ENCODE peak calls at places on chromosomes 12 and 14, in eight cellular contexts. X, K, J, A, I, B, G and P are unnamed samples.

GRCh38 chr12:5377997-5378596 is 53.8 kb upstream of the NTF3 start:
- DNase-seq in X (no peak), K (no peak), J (no peak), A (no peak), I (no peak), B (no peak), G (no peak), P (no peak)

GRCh38 chr14:97380539-97380941 is 583.4 kb downstream of the VRK1 start:
- DNase-seq in X (no peak), K (peak), J (no peak), A (no peak), I (no peak), B (no peak), G (no peak), P (no peak)

GRCh38 chr12:124792177-124792576 is 71.5 kb downstream of the SCARB1 start:
- DNase-seq in X (no peak), K (no peak), J (no peak), A (no peak), I (no peak), B (no peak), G (no peak), P (no peak)

GRCh38 chr14:101511620-101512395 is 49.5 kb upstream of the DIO3 start:
- DNase-seq in X (no peak), K (no peak), J (no peak), A (no peak), I (no peak), B (no peak), G (no peak), P (no peak)

GRCh38 chr12:26298785-26299621 is 103.6 kb downstream of the SSPN start:
- DNase-seq in X (peak), K (no peak), J (peak), A (peak), I (no peak), B (no peak), G (peak), P (no peak)

GRCh38 chr12:110079477-110080400 is 31.4 kb upstream of the C12orf76 start:
- DNase-seq in X (peak), K (no peak), J (peak), A (peak), I (peak), B (no peak), G (peak), P (no peak)

GRCh38 chr14:105475916-105476845 is 1.6 kb downstream of the CRIP2 start:
- DNase-seq in X (peak), K (no peak), J (no peak), A (no peak), I (peak), B (no peak), G (peak), P (no peak)

GRCh38 chr12:108638141-108638823 is 4.6 kb upstream of the SELPLG start:
- DNase-seq in X (peak), K (no peak), J (no peak), A (no peak), I (no peak), B (no peak), G (peak), P (no peak)

GRCh38 chr14:103230021-103230420 is 104.0 kb upstream of the EIF5 start:
- DNase-seq in X (no peak), K (no peak), J (no peak), A (peak), I (no peak), B (no peak), G (no peak), P (no peak)

GRCh38 chr14:68553326-68553725 is 239.5 kb downstream of the ZFP36L1 start:
- DNase-seq in X (no peak), K (no peak), J (no peak), A (no peak), I (no peak), B (peak), G (no peak), P (no peak)

GRCh38 chr12:54967461-54967860 is 17.1 kb downstream of the TESPA1 start:
- DNase-seq in X (peak), K (no peak), J (no peak), A (no peak), I (no peak), B (no peak), G (no peak), P (peak)

GRCh38 chr12:91877461-91878230 is 268.0 kb downstream of the BTG1 start:
- DNase-seq in X (no peak), K (no peak), J (no peak), A (no peak), I (no peak), B (no peak), G (no peak), P (no peak)

GRCh38 chr14:24238123-24238522 is 4.3 kb downstream of the TINF2 start:
- DNase-seq in X (no peak), K (no peak), J (no peak), A (no peak), I (no peak), B (no peak), G (no peak), P (no peak)

GRCh38 chr12:2690348-2691000 is 104.3 kb upstream of the FKBP4 start:
- DNase-seq in X (no peak), K (no peak), J (no peak), A (no peak), I (no peak), B (no peak), G (no peak), P (no peak)
- TF ChIP-seq EZH2 in X (no peak), K (no peak), J (no peak), A (no peak), I (no peak), B (no peak), G (no peak), P (no peak)

GRCh38 chr14:52950898-52951729 is at the start of gene FERMT2:
- DNase-seq in X (peak), K (peak), J (no peak), A (peak), I (peak), B (peak), G (peak), P (no peak)
- TF ChIP-seq POLR2AphosphoS5 in X (peak), K (peak), J (no peak), A (no peak), I (peak), B (peak), G (peak), P (peak)

GRCh38 chr12:42588308-42588836 is 1.2 kb downstream of the PRICKLE1 start:
- DNase-seq in X (peak), K (no peak), J (no peak), A (no peak), I (no peak), B (no peak), G (no peak), P (no peak)

GRCh38 chr12:42587564-42588307 is 1.8 kb downstream of the PRICKLE1 start:
- DNase-seq in X (peak), K (no peak), J (no peak), A (no peak), I (peak), B (no peak), G (no peak), P (no peak)

GRCh38 chr12:42590324-42590934 is 883 bp upstream of the PRICKLE1 start:
- DNase-seq in X (peak), K (no peak), J (no peak), A (no peak), I (no peak), B (peak), G (peak), P (no peak)

GRCh38 chr12:42589465-42590323 is at the start of gene PRICKLE1:
- DNase-seq in X (peak), K (no peak), J (no peak), A (peak), I (no peak), B (peak), G (peak), P (no peak)

DNA sequence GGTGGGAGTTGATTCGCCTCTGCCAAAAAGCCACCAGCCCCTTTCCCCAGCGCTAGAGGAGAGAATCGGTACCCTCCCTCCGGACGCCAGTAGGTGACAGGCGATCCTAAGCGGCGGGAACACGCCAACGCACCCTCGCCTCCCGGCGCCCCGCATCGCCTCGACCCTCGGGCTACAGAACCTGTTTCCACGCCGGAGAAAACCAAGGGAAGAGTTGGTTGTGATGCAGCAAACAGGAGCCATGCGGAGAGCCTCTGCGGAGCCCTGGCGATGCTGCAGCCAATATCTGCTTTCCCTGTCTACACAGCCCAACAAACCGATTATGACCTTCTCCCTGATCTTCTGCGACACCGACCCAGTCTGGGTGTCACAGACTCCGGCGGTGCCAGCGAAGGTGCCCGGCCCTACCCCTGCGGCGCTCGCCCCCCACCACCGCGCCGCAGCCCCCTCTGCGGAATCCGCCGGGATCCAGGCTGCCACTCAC is 523 bp downstream of the PRICKLE1 start:
- DNase-seq in X (peak), K (no peak), J (no peak), A (peak), I (no peak), B (peak), G (peak), P (no peak)
- TF ChIP-seq EZH2 in X (no peak), K (no peak), J (no peak), A (no peak), I (peak), B (no peak), G (peak), P (no peak)

DNA sequence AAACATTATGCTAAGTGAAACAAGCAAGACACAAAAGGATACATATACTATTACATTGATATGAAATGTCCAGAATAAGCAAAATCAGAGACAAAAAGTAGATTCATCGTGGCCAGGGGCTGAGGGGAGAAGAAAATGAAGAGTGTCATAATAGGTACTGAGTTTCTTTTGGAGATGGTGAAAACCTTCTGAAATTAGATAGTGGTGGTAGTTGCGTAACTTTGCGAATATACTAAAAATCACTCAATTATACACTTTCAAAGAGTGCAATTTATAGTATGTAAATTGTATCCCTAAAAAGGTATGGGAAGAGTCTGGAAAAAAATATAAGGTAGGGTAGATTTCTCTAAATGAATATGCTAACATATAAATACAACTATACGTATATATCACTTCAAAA is 22.2 kb downstream of the KANSL2 start:
- DNase-seq in X (no peak), K (no peak), J (no peak), A (no peak), I (no peak), B (no peak), G (no peak), P (no peak)
- TF ChIP-seq POLR2AphosphoS5 in X (no peak), K (no peak), J (no peak), A (no peak), I (no peak), B (no peak), G (no peak), P (no peak)

DNA sequence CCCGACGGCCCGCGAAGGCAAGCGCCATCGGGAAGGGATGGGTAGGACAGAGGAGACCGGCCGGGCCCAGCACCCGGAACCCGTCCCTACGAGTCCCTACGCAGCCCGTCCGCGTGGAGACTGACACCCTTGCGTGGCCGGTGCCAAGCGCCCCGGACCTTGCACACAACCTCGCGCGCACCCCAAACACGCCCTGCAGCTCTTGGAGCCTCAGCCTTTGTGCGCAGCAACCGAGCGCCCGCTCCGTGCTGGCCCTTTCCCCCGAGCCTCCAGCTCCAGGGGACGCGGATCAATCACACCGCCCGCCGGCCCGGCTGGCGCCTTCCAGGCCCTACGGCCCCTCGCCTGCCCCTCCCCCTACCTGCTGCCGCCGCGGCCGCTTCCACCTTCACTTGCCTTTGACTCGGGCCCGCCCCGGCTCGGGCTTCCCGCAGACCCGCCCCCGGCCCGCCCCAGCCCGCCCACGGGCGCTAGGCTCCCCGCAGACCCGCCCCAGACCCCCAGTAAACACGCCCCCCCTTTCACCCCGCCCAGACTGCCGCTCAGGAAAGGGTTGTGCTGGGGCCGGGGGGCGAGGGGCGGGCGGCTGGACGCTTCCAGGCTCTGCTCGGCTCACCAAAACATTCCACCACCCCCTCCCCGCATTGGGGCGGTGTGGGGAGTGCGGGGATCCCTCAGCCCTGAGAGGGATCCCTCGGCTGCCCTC is at the start of gene NDRG2:
- DNase-seq in X (no peak), K (no peak), J (no peak), A (peak), I (peak), B (peak), G (peak), P (no peak)
- TF ChIP-seq EZH2 in X (peak), K (no peak), J (no peak), A (no peak), I (no peak), B (peak), G (no peak), P (no peak)